ENCODE peak calls at places on chromosomes 1 and 21, in four cellular contexts. Q, F, V and Z are unnamed samples.

GRCh38 chr1:10386761-10387482 is 11.9 kb upstream of the PGD start:
- DNase-seq in Q (no peak), V (no peak), F (no peak), Z (no peak)

GRCh38 chr1:229693124-229693523 is 67.1 kb downstream of the URB2 start:
- DNase-seq in Q (no peak), F (no peak), V (no peak), Z (no peak)

GRCh38 chr1:117447661-117448060 is 80.4 kb downstream of the MAN1A2 start:
- DNase-seq in Q (no peak), F (no peak), V (no peak), Z (no peak)

GRCh38 chr1:111236806-111237205 is 9.3 kb downstream of the CHI3L2 start:
- DNase-seq in Q (no peak), F (no peak), V (no peak), Z (no peak)

GRCh38 chr1:223700942-223701637 is 11.2 kb upstream of the CAPN2 start:
- DNase-seq in F (peak; percentile 32), Q (peak; percentile 79), V (no peak), Z (no peak)

GRCh38 chr1:114462341-114462740 is 48.7 kb downstream of the TRIM33 start:
- DNase-seq in F (no peak), V (no peak), Q (no peak), Z (no peak)

GRCh38 chr1:63012339-63012738 is 228.4 kb downstream of the ATG4C start:
- DNase-seq in Q (no peak), F (peak; percentile 9), V (no peak), Z (no peak)

GRCh38 chr1:167563579-167564246 is 10.2 kb upstream of the CREG1 start:
- DNase-seq in V (no peak), Q (peak; percentile 64), F (no peak), Z (no peak)

GRCh38 chr1:24639881-24640280 is 3.2 kb upstream of the SRRM1 start:
- DNase-seq in Q (no peak), V (no peak), F (peak; percentile 72), Z (no peak)

GRCh38 chr1:157152510-157152909 is 14.3 kb upstream of the ETV3 start:
- DNase-seq in V (no peak), F (no peak), Q (no peak), Z (no peak)

GRCh38 chr1:119740886-119741780 is 27.6 kb downstream of the HMGCS2 start:
- DNase-seq in V (no peak), Q (no peak), F (no peak), Z (no peak)

GRCh38 chr1:156281281-156282142 is 1.1 kb downstream of the SMG5 start:
- DNase-seq in V (no peak), F (peak; percentile 35), Q (peak; percentile 62), Z (no peak)

GRCh38 chr1:3417954-3418353 is 36.5 kb upstream of the ARHGEF16 start:
- DNase-seq in V (no peak), Q (no peak), F (no peak), Z (no peak)

GRCh38 chr1:98429851-98430496 is 231.5 kb upstream of the SNX7 start:
- DNase-seq in Q (no peak), F (peak; percentile 3), V (no peak), Z (no peak)

GRCh38 chr1:201760516-201760915 is 68.4 kb upstream of the IPO9 start:
- DNase-seq in V (no peak), F (no peak), Q (no peak), Z (no peak)

GRCh38 chr1:229139320-229139719 is 131.6 kb upstream of the RAB4A start:
- DNase-seq in F (no peak), V (no peak), Q (no peak), Z (no peak)

GRCh38 chr1:41343790-41344679 is 17.2 kb upstream of the FOXO6 start:
- DNase-seq in V (no peak), Q (no peak), F (no peak), Z (peak; percentile 9)

GRCh38 chr1:15355968-15356621 is 53.6 kb upstream of the EFHD2 start:
- DNase-seq in F (peak; percentile 93), V (no peak), Q (no peak), Z (no peak)

GRCh38 chr21:17436626-17437111 is 76.2 kb upstream of the CXADR start:
- DNase-seq in Q (no peak), V (no peak), F (peak; percentile 68), Z (no peak)

GRCh38 chr1:191255354-191256057 is 777.8 kb upstream of the BRINP3 start:
- DNase-seq in Q (no peak), F (no peak), V (no peak), Z (peak; percentile 8)

GRCh38 chr1:246695136-246695535 is 29.1 kb upstream of the SCCPDH start:
- DNase-seq in Q (no peak), V (no peak), F (no peak), Z (no peak)

DNA sequence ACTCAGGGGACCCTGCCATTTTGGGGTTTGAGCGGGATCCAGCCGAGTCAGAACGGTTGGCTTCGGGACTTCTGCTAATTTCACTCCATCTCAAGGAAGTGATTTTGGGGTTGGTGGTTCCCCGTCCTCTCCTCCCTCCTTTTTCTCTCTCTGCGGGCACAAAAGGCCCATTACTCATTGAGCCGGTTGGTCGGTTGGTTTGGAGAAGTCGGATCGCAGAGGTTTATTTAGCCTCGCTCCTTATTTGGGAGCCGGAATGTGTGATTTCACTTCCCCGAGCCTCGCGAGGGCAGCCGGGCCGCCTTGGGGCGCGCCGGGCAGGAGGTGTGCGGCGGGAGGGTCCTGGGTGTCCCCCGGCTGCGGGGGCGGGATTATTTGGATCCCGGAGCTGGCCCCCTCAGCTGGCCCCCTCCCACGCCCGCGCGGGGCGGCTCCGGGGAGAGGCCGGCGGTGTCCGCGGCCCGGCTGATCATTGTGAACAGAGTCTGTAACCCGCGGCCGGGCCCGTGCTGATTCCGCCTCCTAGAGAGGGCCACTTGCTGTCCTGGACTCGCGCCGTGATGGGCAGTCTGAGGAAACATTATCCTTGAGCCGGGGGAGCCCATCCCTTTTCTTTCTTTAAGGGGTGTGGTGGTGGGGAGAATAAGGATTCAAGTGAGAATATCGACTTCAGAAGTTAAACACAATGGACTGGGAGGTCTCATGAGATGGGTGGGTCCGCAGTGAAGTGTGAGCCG is 1.2 kb downstream of the MAPKAPK2 start:
- DNase-seq in V (no peak), Q (peak; percentile 78), F (peak; percentile 54), Z (no peak)
- TF ChIP-seq POLR2A in V (peak; percentile 14), Q (no peak), F (no peak), Z (peak; percentile 6)

GRCh38 chr1:185155600-185156320 is 993 bp downstream of the TRMT1L start:
- DNase-seq in Q (no peak), V (no peak), F (no peak), Z (peak; percentile 20)
- H3K79me2 ChIP-seq in Q (peaks cover 41% of the 10 kb centered on the region), V (no peaks in the 10 kb centered on the region), F (peaks cover 20% of the 10 kb centered on the region), Z (peaks cover 24% of the 10 kb centered on the region)

DNA sequence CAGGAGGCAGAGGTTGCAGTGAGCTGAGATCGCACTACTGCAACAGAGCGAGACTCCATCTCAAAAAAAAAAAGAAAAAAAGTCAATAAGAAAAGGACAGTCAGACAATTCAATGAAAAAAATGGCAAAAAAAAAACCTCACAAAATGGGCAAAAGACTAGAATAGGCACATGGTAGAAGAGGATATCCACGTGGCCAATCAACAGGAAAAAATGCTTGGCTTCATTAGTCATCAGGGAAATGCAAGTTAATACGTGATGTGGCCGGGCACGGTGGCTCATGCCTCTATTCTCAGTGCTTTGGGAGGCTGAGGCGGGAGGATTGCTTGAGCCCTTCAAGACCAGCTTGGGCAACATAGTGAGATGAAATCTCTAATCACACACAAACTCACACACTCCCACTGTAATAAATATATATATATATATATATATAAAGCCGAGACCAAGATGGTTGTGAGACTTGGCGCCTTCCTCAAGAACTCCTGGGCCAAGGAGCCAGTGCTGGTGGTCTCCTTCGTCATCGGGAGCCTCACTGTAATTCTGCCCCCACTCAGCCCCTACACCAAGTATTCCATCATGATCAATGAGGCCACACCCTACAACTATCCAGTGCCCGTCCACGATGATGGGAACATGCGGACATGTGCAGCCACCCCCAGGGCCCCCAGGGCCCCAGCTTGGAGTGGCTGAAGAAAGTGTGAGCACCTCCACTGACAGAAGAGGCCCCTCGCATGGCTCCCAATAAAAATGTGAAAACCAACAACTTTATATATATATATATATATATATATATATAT is 22.9 kb upstream of the LEFTY2 start:
- DNase-seq in V (no peak), F (no peak), Q (no peak), Z (no peak)
- TF ChIP-seq BRCA1 in V (no peak), F (no peak), Q (no peak), Z (no peak)

GRCh38 chr21:31343680-31344480 is at the start of gene TIAM1:
- DNase-seq in Q (no peak), F (no peak), V (peak; percentile 38), Z (no peak)
- TF ChIP-seq POLR2A in Q (no peak), F (no peak), V (peak; percentile 43), Z (no peak)